ENCODE peak calls at places on chromosomes 3 and 15, in six cellular contexts. U, T, A, W, M and C are unnamed samples.

GRCh38 chr3:12994357-12994606 is 78.9 kb downstream of the IQSEC1 start:
- DNase-seq in M (no peak), T (no peak), A (peak; percentile 78), W (no peak), U (peak; percentile 60), C (no peak)

GRCh38 chr3:184491867-184492615 is 69.5 kb upstream of the EPHB3 start:
- DNase-seq in T (no peak), U (no peak), M (no peak), W (no peak), A (no peak), C (no peak)

GRCh38 chr15:66613743-66614142 is 47.9 kb upstream of the LCTL start:
- DNase-seq in T (no peak), A (no peak), M (no peak), U (no peak), W (no peak), C (no peak)

GRCh38 chr15:60077581-60078359 is 73.7 kb downstream of the FOXB1 start:
- DNase-seq in U (no peak), T (no peak), A (no peak), W (no peak), M (no peak), C (no peak)

GRCh38 chr3:23856286-23856685 is 50.5 kb downstream of the UBE2E1 start:
- DNase-seq in W (no peak), M (no peak), T (peak; percentile 64), A (no peak), U (no peak), C (no peak)

GRCh38 chr3:34780294-34780693 is 859.0 kb upstream of the ARPP21 start:
- DNase-seq in M (no peak), T (no peak), U (no peak), W (no peak), A (no peak), C (no peak)

GRCh38 chr3:152331018-152331541 is 62.4 kb downstream of the MBNL1 start:
- DNase-seq in M (no peak), U (peak; percentile 22), T (peak; percentile 93), A (no peak), W (peak; percentile 29), C (no peak)

GRCh38 chr15:37837276-37837675 is 97.2 kb upstream of the TMCO5A start:
- DNase-seq in A (no peak), W (no peak), U (no peak), M (no peak), T (peak; percentile 49), C (no peak)

GRCh38 chr3:126900859-126901540 is 81.9 kb upstream of the PLXNA1 start:
- DNase-seq in A (no peak), W (no peak), M (no peak), T (peak; percentile 12), U (no peak), C (no peak)

GRCh38 chr15:58043192-58043903 is 22.2 kb downstream of the ALDH1A2 start:
- DNase-seq in T (peak; percentile 39), W (peak; percentile 27), A (no peak), M (no peak), U (peak; percentile 28), C (peak; percentile 35)

GRCh38 chr3:117958027-117958426 is 1076.6 kb downstream of the IGSF11 start:
- DNase-seq in W (no peak), M (no peak), A (no peak), T (no peak), U (no peak), C (no peak)

GRCh38 chr15:43218908-43219706 is 1.7 kb downstream of the EPB42 start:
- DNase-seq in T (peak; percentile 18), U (no peak), A (peak; percentile 78), M (no peak), W (no peak), C (peak; percentile 62)

GRCh38 chr15:69735126-69735525 is 282.5 kb downstream of the RPLP1 start:
- DNase-seq in W (no peak), T (no peak), M (no peak), A (peak; percentile 70), U (no peak), C (no peak)

GRCh38 chr3:122299222-122299621 is 25.8 kb upstream of the CSTA start:
- DNase-seq in T (no peak), M (peak; percentile 66), W (no peak), A (no peak), U (no peak), C (no peak)

GRCh38 chr15:48794697-48795134 is 16.2 kb downstream of the CEP152 start:
- DNase-seq in A (no peak), U (no peak), T (peak; percentile 17), W (no peak), M (peak; percentile 69), C (no peak)

GRCh38 chr3:111676177-111677021 is 81.3 kb upstream of the ZBED2 start:
- DNase-seq in U (peak; percentile 22), W (peak; percentile 82), M (no peak), A (no peak), T (no peak), C (no peak)

GRCh38 chr3:156217674-156218352 is 97.4 kb downstream of the KCNAB1 start:
- DNase-seq in U (no peak), M (no peak), A (no peak), W (no peak), T (peak; percentile 36), C (no peak)

GRCh38 chr3:55309336-55309735 is 177.8 kb downstream of the WNT5A start:
- DNase-seq in T (peak; percentile 70), M (no peak), U (no peak), A (no peak), W (no peak), C (no peak)

GRCh38 chr3:73009750-73010149 is 13.1 kb downstream of the PPP4R2 start:
- DNase-seq in A (no peak), W (no peak), T (no peak), M (no peak), U (no peak), C (no peak)

GRCh38 chr3:13484861-13485590 is 4.9 kb downstream of the HDAC11 start:
- DNase-seq in U (no peak), A (peak; percentile 83), W (peak; percentile 80), M (no peak), T (peak; percentile 33), C (peak; percentile 97)

GRCh38 chr15:29556385-29556784 is 265.9 kb downstream of the TJP1 start:
- DNase-seq in T (no peak), W (no peak), M (no peak), A (no peak), U (no peak), C (no peak)

GRCh38 chr3:15217011-15217671 is 11.1 kb downstream of the CAPN7 start:
- DNase-seq in T (no peak), W (no peak), U (no peak), A (no peak), M (no peak), C (no peak)

GRCh38 chr3:177679568-177680441 is 482.5 kb upstream of the TBL1XR1 start:
- DNase-seq in U (no peak), M (no peak), A (peak; percentile 65), T (peak; percentile 48), W (no peak), C (no peak)

GRCh38 chr15:72318408-72318942 is 1.5 kb downstream of the CELF6 start:
- DNase-seq in U (no peak), A (no peak), M (no peak), W (no peak), T (no peak), C (no peak)

DNA sequence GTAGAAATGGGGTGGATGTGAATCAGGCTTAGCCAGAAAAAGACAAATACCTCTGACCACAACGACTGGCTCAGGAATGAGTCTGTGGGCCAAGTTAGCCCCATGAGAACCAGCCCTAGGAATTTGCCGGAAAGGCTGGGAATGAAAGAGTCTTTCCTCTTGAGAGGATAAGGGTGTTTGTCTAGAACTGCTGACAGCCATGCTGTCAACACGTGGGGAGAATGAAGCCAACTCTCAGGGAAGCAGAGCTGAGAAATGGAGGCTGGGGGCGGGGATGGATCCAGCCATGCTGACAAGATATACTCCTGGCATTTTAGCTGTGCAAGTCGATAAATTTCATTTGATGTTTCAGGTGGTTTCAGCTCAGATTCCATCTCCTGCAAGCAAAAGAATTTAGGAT is 10.6 kb upstream of the SLC6A1 start:
- DNase-seq in M (no peak), U (no peak), T (no peak), W (no peak), A (no peak), C (no peak)
- TF ChIP-seq SMC3 in M (no peak), U (no peak), T (no peak), W (no peak), A (no peak), C (no peak)

DNA sequence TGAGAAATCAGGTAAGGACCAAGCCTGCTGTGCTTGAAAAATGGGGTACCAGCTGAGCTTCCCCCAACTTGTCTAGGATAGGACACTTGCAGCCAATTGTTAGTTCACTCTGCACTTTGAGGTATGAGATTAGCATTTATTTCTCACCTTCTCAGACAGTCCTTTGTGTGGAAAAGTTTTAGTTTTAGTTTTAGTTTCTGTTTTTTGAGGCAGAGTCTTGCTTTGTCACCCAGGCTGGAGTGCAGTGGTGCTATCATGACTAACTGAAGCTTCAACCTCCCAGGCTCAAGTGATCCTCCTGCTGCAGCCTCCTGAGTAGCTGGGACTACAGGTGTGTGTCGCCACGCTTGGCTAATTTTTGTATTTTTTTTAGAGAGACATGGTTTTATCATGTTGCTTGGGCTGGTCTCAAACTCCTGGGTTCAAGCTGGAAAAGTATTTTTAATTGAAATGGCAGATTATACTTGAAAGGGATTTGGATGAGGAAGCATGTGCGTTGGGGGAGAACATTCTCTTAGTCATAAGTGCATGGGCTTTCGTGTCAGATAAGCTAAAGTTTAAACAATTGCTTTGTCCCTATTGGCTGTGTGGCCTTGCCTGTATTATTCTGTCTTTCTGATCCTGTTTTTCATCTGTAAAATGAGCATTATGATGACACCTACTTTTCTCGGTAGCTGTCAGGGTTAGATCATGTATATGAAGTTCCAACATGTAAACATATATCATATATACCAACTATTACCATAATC is 25.2 kb upstream of the CCK start:
- DNase-seq in W (no peak), A (no peak), M (no peak), T (no peak), U (no peak), C (no peak)
- TF ChIP-seq SMC3 in W (no peak), A (no peak), M (no peak), T (no peak), U (no peak), C (no peak)

GRCh38 chr15:83378921-83379561 is 68.1 kb upstream of the SH3GL3 start:
- DNase-seq in A (no peak), M (no peak), U (no peak), T (no peak), W (no peak), C (no peak)

GRCh38 chr15:83379574-83379973 is 67.6 kb upstream of the SH3GL3 start:
- DNase-seq in A (no peak), T (no peak), U (peak; percentile 78), M (no peak), W (no peak), C (no peak)

GRCh38 chr15:83380682-83381081 is 66.5 kb upstream of the SH3GL3 start:
- DNase-seq in W (peak; percentile 37), A (peak; percentile 64), M (peak; percentile 13), U (peak; percentile 62), T (peak; percentile 26), C (peak; percentile 60)

GRCh38 chr15:83380026-83380425 is 67.1 kb upstream of the SH3GL3 start:
- DNase-seq in T (no peak), M (no peak), W (no peak), A (no peak), U (peak; percentile 36), C (no peak)
- TF ChIP-seq SMC3 in T (no peak), M (no peak), W (no peak), A (no peak), U (no peak), C (no peak)

DNA sequence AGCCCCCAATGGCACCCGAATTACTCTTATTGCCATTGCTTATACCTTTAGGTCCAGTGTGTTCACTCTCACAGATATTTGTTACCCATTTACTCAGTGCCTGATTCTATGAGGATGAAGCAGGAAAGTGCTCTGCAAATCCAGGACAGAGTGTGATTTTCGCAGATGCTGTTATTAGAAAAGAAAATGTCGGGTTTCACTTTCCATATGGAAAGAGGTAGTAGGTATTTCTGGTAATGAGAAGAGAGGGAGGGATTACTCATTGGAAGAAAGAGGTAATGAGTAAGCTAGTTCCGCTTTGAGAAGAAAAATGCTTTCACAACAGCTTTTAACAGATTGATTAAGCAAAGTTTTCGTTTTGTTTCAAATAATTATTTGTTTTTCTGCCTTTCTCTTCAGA is 336.3 kb upstream of the CFAP20DC start:
- DNase-seq in U (no peak), T (no peak), W (no peak), M (peak; percentile 88), A (no peak), C (no peak)
- TF ChIP-seq SMC3 in U (no peak), T (no peak), W (no peak), M (peak; percentile 10), A (no peak), C (no peak)